ENCODE peak calls at places on chromosomes 5 and 9, in nine cellular contexts. One of them, this sample, is unnamed. For H3K9me3, the result is how much of the 10 kb centered on the place peaks cover.

GRCh38 chr5:141850183-141850768 is 27.9 kb downstream of the PCDH1 start:
- DNase-seq in right atrium auricular region: no peak
- DNase-seq in A549: peak
- DNase-seq in breast epithelium: no peak
- DNase-seq in Peyer's patch: peak
- DNase-seq in tibial nerve: no peak
- DNase-seq in left ventricle myocardium inferior: peak
- DNase-seq in PC-9: no peak
- DNase-seq in pancreas: peak
- DNase-seq in this sample: peak

GRCh38 chr5:175654807-175655206 is 3.1 kb upstream of the HRH2 start:
- DNase-seq in right atrium auricular region: no peak
- DNase-seq in A549: no peak
- DNase-seq in breast epithelium: no peak
- DNase-seq in Peyer's patch: no peak
- DNase-seq in tibial nerve: no peak
- DNase-seq in left ventricle myocardium inferior: no peak
- DNase-seq in PC-9: no peak
- DNase-seq in pancreas: no peak
- DNase-seq in this sample: no peak

GRCh38 chr5:98827161-98827560 is 53.7 kb downstream of the RGMB start:
- DNase-seq in right atrium auricular region: no peak
- DNase-seq in A549: peak
- DNase-seq in breast epithelium: no peak
- DNase-seq in Peyer's patch: no peak
- DNase-seq in tibial nerve: no peak
- DNase-seq in left ventricle myocardium inferior: no peak
- DNase-seq in PC-9: peak
- DNase-seq in pancreas: peak
- DNase-seq in this sample: no peak

GRCh38 chr9:121619989-121620673 is 31.3 kb upstream of the DAB2IP start:
- DNase-seq in right atrium auricular region: no peak
- DNase-seq in A549: no peak
- DNase-seq in breast epithelium: no peak
- DNase-seq in Peyer's patch: no peak
- DNase-seq in tibial nerve: no peak
- DNase-seq in left ventricle myocardium inferior: peak
- DNase-seq in PC-9: no peak
- DNase-seq in pancreas: no peak
- DNase-seq in this sample: no peak

GRCh38 chr5:147567917-147568598 is 58.2 kb upstream of the DPYSL3 start:
- DNase-seq in right atrium auricular region: no peak
- DNase-seq in A549: no peak
- DNase-seq in breast epithelium: no peak
- DNase-seq in Peyer's patch: no peak
- DNase-seq in tibial nerve: no peak
- DNase-seq in left ventricle myocardium inferior: no peak
- DNase-seq in PC-9: peak
- DNase-seq in pancreas: no peak
- DNase-seq in this sample: no peak

GRCh38 chr5:74199436-74200210 is 440.9 kb downstream of the ENC1 start:
- DNase-seq in right atrium auricular region: no peak
- DNase-seq in A549: no peak
- DNase-seq in breast epithelium: peak
- DNase-seq in Peyer's patch: no peak
- DNase-seq in tibial nerve: no peak
- DNase-seq in left ventricle myocardium inferior: no peak
- DNase-seq in PC-9: peak
- DNase-seq in pancreas: no peak
- DNase-seq in this sample: no peak

GRCh38 chr9:20591223-20591622 is 31.1 kb downstream of the MLLT3 start:
- DNase-seq in right atrium auricular region: no peak
- DNase-seq in A549: no peak
- DNase-seq in breast epithelium: no peak
- DNase-seq in Peyer's patch: no peak
- DNase-seq in tibial nerve: no peak
- DNase-seq in left ventricle myocardium inferior: no peak
- DNase-seq in PC-9: no peak
- DNase-seq in pancreas: no peak
- DNase-seq in this sample: no peak

GRCh38 chr9:33466565-33467495 is 6.9 kb downstream of the NOL6 start:
- DNase-seq in right atrium auricular region: no peak
- DNase-seq in A549: peak
- DNase-seq in breast epithelium: no peak
- DNase-seq in Peyer's patch: peak
- DNase-seq in tibial nerve: peak
- DNase-seq in left ventricle myocardium inferior: peak
- DNase-seq in PC-9: peak
- DNase-seq in pancreas: peak
- DNase-seq in this sample: peak

GRCh38 chr9:133758228-133758627 is 20.1 kb upstream of the SARDH start:
- DNase-seq in right atrium auricular region: no peak
- DNase-seq in A549: no peak
- DNase-seq in breast epithelium: no peak
- DNase-seq in Peyer's patch: no peak
- DNase-seq in tibial nerve: no peak
- DNase-seq in left ventricle myocardium inferior: no peak
- DNase-seq in PC-9: no peak
- DNase-seq in pancreas: peak
- DNase-seq in this sample: no peak

DNA sequence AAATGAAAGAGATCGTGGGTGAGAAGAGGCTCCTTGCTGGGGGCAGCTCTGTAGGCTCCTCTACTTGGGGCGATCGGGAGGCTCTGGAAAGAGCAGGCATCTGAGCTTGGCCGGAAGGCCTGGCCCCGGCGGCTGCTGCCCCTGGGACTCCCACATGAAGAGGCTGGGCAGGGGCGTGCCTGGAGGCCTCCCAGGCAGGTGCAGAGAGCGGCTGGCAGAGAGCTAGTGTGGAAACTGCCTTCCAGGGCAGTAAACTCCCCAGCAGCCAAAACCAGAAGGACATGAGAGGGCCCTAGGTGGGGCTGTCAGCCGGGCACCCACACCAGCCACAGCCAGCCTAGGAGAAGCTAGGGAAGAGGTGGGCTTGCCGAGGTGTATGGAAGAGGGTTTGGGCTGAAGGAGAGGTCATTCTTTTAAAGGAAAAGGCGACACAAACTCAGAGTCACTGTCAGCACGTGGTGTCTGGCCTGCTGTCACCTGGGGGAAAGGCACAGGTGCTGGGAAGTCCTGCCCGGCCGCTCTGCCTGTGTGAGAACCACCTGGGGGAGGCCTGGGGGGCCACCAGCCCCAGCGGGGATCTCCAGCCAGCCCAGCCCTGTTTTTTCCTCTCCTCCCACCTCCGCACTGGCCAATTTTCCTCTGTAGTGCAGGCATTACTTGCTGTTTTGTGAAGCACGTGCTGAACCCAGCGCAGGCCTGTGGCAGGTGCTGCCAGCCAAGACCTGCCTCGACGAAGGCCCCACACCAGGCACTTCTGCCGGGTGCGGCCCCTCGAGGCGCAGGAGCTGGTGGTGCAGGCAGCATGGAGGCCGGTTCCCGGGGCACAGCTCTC is 44.8 kb upstream of the EGFL7 start:
- DNase-seq in right atrium auricular region: no peak
- DNase-seq in A549: no peak
- DNase-seq in breast epithelium: no peak
- DNase-seq in Peyer's patch: peak
- DNase-seq in tibial nerve: no peak
- DNase-seq in left ventricle myocardium inferior: no peak
- DNase-seq in PC-9: no peak
- DNase-seq in pancreas: no peak
- DNase-seq in this sample: no peak
- H3K4me3 ChIP-seq in right atrium auricular region: no peak
- H3K4me3 ChIP-seq in A549: no peak
- H3K4me3 ChIP-seq in breast epithelium: no peak
- H3K4me3 ChIP-seq in Peyer's patch: no peak
- H3K4me3 ChIP-seq in tibial nerve: no peak
- H3K4me3 ChIP-seq in left ventricle myocardium inferior: no peak
- H3K4me3 ChIP-seq in PC-9: no peak
- H3K4me3 ChIP-seq in pancreas: no peak
- H3K4me3 ChIP-seq in this sample: no peak

GRCh38 chr9:114958021-114958846 is 27.8 kb upstream of the TNFSF8 start:
- DNase-seq in right atrium auricular region: peak
- DNase-seq in A549: no peak
- DNase-seq in breast epithelium: no peak
- DNase-seq in Peyer's patch: no peak
- DNase-seq in tibial nerve: no peak
- DNase-seq in left ventricle myocardium inferior: peak
- DNase-seq in PC-9: no peak
- DNase-seq in pancreas: no peak
- DNase-seq in this sample: peak

GRCh38 chr9:114957558-114957957 is 27.2 kb upstream of the TNFSF8 start:
- DNase-seq in right atrium auricular region: no peak
- DNase-seq in A549: no peak
- DNase-seq in breast epithelium: no peak
- DNase-seq in Peyer's patch: no peak
- DNase-seq in tibial nerve: no peak
- DNase-seq in left ventricle myocardium inferior: no peak
- DNase-seq in PC-9: no peak
- DNase-seq in pancreas: no peak
- DNase-seq in this sample: no peak

GRCh38 chr9:114954986-114955623 is 24.7 kb upstream of the TNFSF8 start:
- DNase-seq in right atrium auricular region: no peak
- DNase-seq in A549: no peak
- DNase-seq in breast epithelium: no peak
- DNase-seq in Peyer's patch: no peak
- DNase-seq in tibial nerve: no peak
- DNase-seq in left ventricle myocardium inferior: no peak
- DNase-seq in PC-9: no peak
- DNase-seq in pancreas: no peak
- DNase-seq in this sample: no peak

GRCh38 chr9:114965565-114965964 is 35.2 kb upstream of the TNFSF8 start:
- DNase-seq in right atrium auricular region: no peak
- DNase-seq in A549: no peak
- DNase-seq in breast epithelium: no peak
- DNase-seq in Peyer's patch: no peak
- DNase-seq in tibial nerve: no peak
- DNase-seq in left ventricle myocardium inferior: no peak
- DNase-seq in PC-9: no peak
- DNase-seq in pancreas: no peak
- DNase-seq in this sample: no peak

GRCh38 chr9:114960276-114960675 is 29.9 kb upstream of the TNFSF8 start:
- DNase-seq in right atrium auricular region: no peak
- DNase-seq in A549: no peak
- DNase-seq in breast epithelium: no peak
- DNase-seq in Peyer's patch: no peak
- DNase-seq in tibial nerve: no peak
- DNase-seq in left ventricle myocardium inferior: no peak
- DNase-seq in PC-9: no peak
- DNase-seq in pancreas: no peak
- DNase-seq in this sample: no peak
- H3K9me3 ChIP-seq in right atrium auricular region: under half
- H3K9me3 ChIP-seq in A549: under half
- H3K9me3 ChIP-seq in breast epithelium: under half
- H3K9me3 ChIP-seq in Peyer's patch: under half
- H3K9me3 ChIP-seq in tibial nerve: under half
- H3K9me3 ChIP-seq in left ventricle myocardium inferior: under half
- H3K9me3 ChIP-seq in PC-9: under half
- H3K9me3 ChIP-seq in pancreas: under half
- H3K9me3 ChIP-seq in this sample: under half

GRCh38 chr9:36149197-36149596 is 12.7 kb downstream of the GLIPR2 start:
- DNase-seq in right atrium auricular region: no peak
- DNase-seq in A549: no peak
- DNase-seq in breast epithelium: no peak
- DNase-seq in Peyer's patch: no peak
- DNase-seq in tibial nerve: no peak
- DNase-seq in left ventricle myocardium inferior: no peak
- DNase-seq in PC-9: no peak
- DNase-seq in pancreas: no peak
- DNase-seq in this sample: no peak
- H3K4me3 ChIP-seq in right atrium auricular region: no peak
- H3K4me3 ChIP-seq in A549: peak
- H3K4me3 ChIP-seq in breast epithelium: no peak
- H3K4me3 ChIP-seq in Peyer's patch: no peak
- H3K4me3 ChIP-seq in tibial nerve: no peak
- H3K4me3 ChIP-seq in left ventricle myocardium inferior: no peak
- H3K4me3 ChIP-seq in PC-9: no peak
- H3K4me3 ChIP-seq in pancreas: no peak
- H3K4me3 ChIP-seq in this sample: no peak

DNA sequence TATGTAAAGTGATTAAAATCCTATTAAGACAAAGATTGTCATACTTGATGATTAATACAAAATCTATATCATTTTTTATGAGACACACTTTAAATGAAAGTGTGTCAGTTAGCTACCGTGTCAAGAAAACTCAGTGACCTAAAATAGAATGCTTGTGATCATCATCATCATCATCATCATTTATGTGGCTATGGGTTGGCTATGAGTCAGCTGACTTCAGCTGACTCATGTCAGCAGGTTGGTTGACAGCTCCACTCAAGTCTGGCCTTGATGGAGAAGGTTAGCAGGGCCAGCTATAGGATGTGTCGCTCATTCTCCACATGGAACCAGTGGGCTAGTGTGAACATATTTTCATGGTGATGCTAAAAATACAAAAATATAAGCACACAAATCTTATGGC is 43.8 kb upstream of the ZNF300 start:
- DNase-seq in right atrium auricular region: no peak
- DNase-seq in A549: no peak
- DNase-seq in breast epithelium: no peak
- DNase-seq in Peyer's patch: no peak
- DNase-seq in tibial nerve: no peak
- DNase-seq in left ventricle myocardium inferior: no peak
- DNase-seq in PC-9: no peak
- DNase-seq in pancreas: no peak
- DNase-seq in this sample: no peak
- H3K9me3 ChIP-seq in right atrium auricular region: half or more
- H3K9me3 ChIP-seq in A549: half or more
- H3K9me3 ChIP-seq in breast epithelium: under half
- H3K9me3 ChIP-seq in Peyer's patch: under half
- H3K9me3 ChIP-seq in tibial nerve: half or more
- H3K9me3 ChIP-seq in left ventricle myocardium inferior: half or more
- H3K9me3 ChIP-seq in PC-9: half or more
- H3K9me3 ChIP-seq in pancreas: under half
- H3K9me3 ChIP-seq in this sample: under half

GRCh38 chr5:31455172-31455571 is 76.7 kb downstream of the DROSHA start:
- DNase-seq in right atrium auricular region: no peak
- DNase-seq in A549: no peak
- DNase-seq in breast epithelium: no peak
- DNase-seq in Peyer's patch: no peak
- DNase-seq in tibial nerve: no peak
- DNase-seq in left ventricle myocardium inferior: no peak
- DNase-seq in PC-9: no peak
- DNase-seq in pancreas: no peak
- DNase-seq in this sample: no peak

GRCh38 chr5:31449962-31450361 is 81.9 kb downstream of the DROSHA start:
- DNase-seq in right atrium auricular region: no peak
- DNase-seq in A549: no peak
- DNase-seq in breast epithelium: no peak
- DNase-seq in Peyer's patch: no peak
- DNase-seq in tibial nerve: no peak
- DNase-seq in left ventricle myocardium inferior: no peak
- DNase-seq in PC-9: no peak
- DNase-seq in pancreas: no peak
- DNase-seq in this sample: no peak

GRCh38 chr5:31453522-31453921 is 78.4 kb downstream of the DROSHA start:
- DNase-seq in right atrium auricular region: no peak
- DNase-seq in A549: no peak
- DNase-seq in breast epithelium: no peak
- DNase-seq in Peyer's patch: no peak
- DNase-seq in tibial nerve: no peak
- DNase-seq in left ventricle myocardium inferior: no peak
- DNase-seq in PC-9: no peak
- DNase-seq in pancreas: no peak
- DNase-seq in this sample: no peak

GRCh38 chr5:31449175-31449574 is 82.7 kb downstream of the DROSHA start:
- DNase-seq in right atrium auricular region: no peak
- DNase-seq in A549: no peak
- DNase-seq in breast epithelium: no peak
- DNase-seq in Peyer's patch: no peak
- DNase-seq in tibial nerve: no peak
- DNase-seq in left ventricle myocardium inferior: no peak
- DNase-seq in PC-9: no peak
- DNase-seq in pancreas: no peak
- DNase-seq in this sample: no peak

GRCh38 chr5:31452314-31452713 is 79.6 kb downstream of the DROSHA start:
- DNase-seq in right atrium auricular region: no peak
- DNase-seq in A549: no peak
- DNase-seq in breast epithelium: no peak
- DNase-seq in Peyer's patch: no peak
- DNase-seq in tibial nerve: no peak
- DNase-seq in left ventricle myocardium inferior: no peak
- DNase-seq in PC-9: no peak
- DNase-seq in pancreas: no peak
- DNase-seq in this sample: no peak
- H3K4me3 ChIP-seq in right atrium auricular region: no peak
- H3K4me3 ChIP-seq in A549: no peak
- H3K4me3 ChIP-seq in breast epithelium: no peak
- H3K4me3 ChIP-seq in Peyer's patch: no peak
- H3K4me3 ChIP-seq in tibial nerve: no peak
- H3K4me3 ChIP-seq in left ventricle myocardium inferior: no peak
- H3K4me3 ChIP-seq in PC-9: no peak
- H3K4me3 ChIP-seq in pancreas: no peak
- H3K4me3 ChIP-seq in this sample: no peak

This sample was measured in lung.